ENCODE peak calls at places on chromosomes 7 and 10, in five cellular contexts. T is right atrium auricular region, S is neural progenitor cell, Y is transverse colon, C is body of pancreas. F is an unnamed sample.

GRCh38 chr10:52215745-52216361 is 98.2 kb upstream of the DKK1 start:
- DNase-seq in T (no peak), S (peak; percentile 74), Y (peak; percentile 48), C (peak; percentile 72), F (no peak)

GRCh38 chr10:70432101-70432500 is 9.4 kb downstream of the NODAL start:
- DNase-seq in T (no peak), S (peak; percentile 14), Y (no peak), C (peak; percentile 45), F (peak; percentile 54)

GRCh38 chr7:82358923-82359322 is 84.7 kb downstream of the CACNA2D1 start:
- DNase-seq in T (no peak), S (no peak), Y (no peak), C (no peak), F (no peak)

GRCh38 chr7:128886391-128887168 is 23.9 kb downstream of the ATP6V1F start:
- DNase-seq in T (no peak), S (no peak), Y (no peak), C (no peak), F (no peak)

GRCh38 chr10:24841530-24841929 is 110.9 kb downstream of the PRTFDC1 start:
- DNase-seq in T (no peak), S (no peak), Y (no peak), C (no peak), F (no peak)

GRCh38 chr7:95907337-95907736 is 135.0 kb downstream of the DYNC1I1 start:
- DNase-seq in T (no peak), S (no peak), Y (no peak), C (no peak), F (no peak)

GRCh38 chr10:125013529-125013872 is 71.6 kb downstream of the ZRANB1 start:
- DNase-seq in T (no peak), S (no peak), Y (no peak), C (no peak), F (peak; percentile 12)

GRCh38 chr7:24035653-24036414 is 248.2 kb upstream of the NPY start:
- DNase-seq in T (no peak), S (no peak), Y (no peak), C (no peak), F (no peak)

GRCh38 chr10:125203186-125203800 is 42.9 kb upstream of the CTBP2 start:
- DNase-seq in T (no peak), S (no peak), Y (no peak), C (no peak), F (no peak)

GRCh38 chr10:119546009-119546408 is 3.5 kb upstream of the RGS10 start:
- DNase-seq in T (no peak), S (no peak), Y (no peak), C (no peak), F (no peak)

GRCh38 chr7:45601094-45601493 is 26.9 kb downstream of the ADCY1 start:
- DNase-seq in T (peak; percentile 50), S (no peak), Y (no peak), C (no peak), F (no peak)

GRCh38 chr7:47763063-47763974 is 181.4 kb upstream of the TNS3 start:
- DNase-seq in T (no peak), S (peak; percentile 62), Y (peak; percentile 26), C (peak; percentile 15), F (no peak)

DNA sequence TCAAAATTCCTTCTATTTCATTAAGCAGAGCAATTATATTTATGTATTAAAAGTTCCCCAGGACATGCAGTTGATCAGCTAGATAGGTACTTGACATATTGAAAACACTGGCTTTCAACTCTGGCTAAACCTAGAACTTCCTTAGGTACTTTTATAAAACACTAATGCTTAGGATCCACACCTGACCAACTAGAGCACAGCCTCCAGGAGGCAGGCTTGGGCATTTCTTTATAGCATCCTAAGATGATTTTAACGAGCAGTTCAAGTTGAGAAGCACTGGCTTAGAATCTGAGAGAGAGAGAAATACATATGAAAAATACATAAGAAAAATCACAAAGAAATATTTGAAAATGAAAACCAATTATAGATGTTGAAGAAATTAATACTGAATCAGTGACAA is 20.8 kb downstream of the SLC26A5 start:
- DNase-seq in T (no peak), S (no peak), Y (no peak), C (no peak), F (no peak)
- TF ChIP-seq CTCF in T (no peak), S (no peak), Y (no peak), C (no peak), F (no peak)

GRCh38 chr10:104022020-104022419 is 55.1 kb downstream of the SLK start:
- DNase-seq in T (no peak), S (no peak), Y (no peak), C (no peak), F (no peak)
- H3K36me3 ChIP-seq in T (peaks cover 89% of the 10 kb centered on the region), S (no peaks in the 10 kb centered on the region), Y (peaks cover 9% of the 10 kb centered on the region), C (peaks cover 38% of the 10 kb centered on the region), F (peaks cover 90% of the 10 kb centered on the region)

GRCh38 chr10:17202506-17202905 is 1.0 kb upstream of the TRDMT1 start:
- DNase-seq in T (no peak), S (no peak), Y (no peak), C (no peak), F (no peak)

GRCh38 chr10:17200035-17200884 is 1.2 kb downstream of the TRDMT1 start:
- DNase-seq in T (no peak), S (no peak), Y (no peak), C (no peak), F (no peak)

GRCh38 chr10:17201165-17202013 is at the start of gene TRDMT1:
- DNase-seq in T (peak; percentile 88), S (peak; percentile 98), Y (peak; percentile 88), C (peak; percentile 90), F (peak; percentile 87)

GRCh38 chr10:17199351-17199804 is 2.1 kb downstream of the TRDMT1 start:
- DNase-seq in T (no peak), S (peak; percentile 16), Y (no peak), C (no peak), F (no peak)

DNA sequence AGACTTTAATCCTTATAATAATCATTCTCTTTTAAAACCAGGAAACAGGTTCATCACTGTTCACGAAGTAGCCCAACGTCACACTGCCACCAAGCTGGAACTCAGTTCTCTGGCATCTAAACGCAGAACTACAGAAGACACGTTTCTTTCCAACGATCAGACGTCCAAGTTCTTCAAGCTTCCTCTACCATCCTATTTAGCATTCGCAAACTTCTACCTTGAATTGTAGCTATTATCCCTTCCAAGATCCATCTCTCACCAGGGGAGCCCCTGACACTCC is 647 bp downstream of the TRDMT1 start:
- DNase-seq in T (peak; percentile 65), S (no peak), Y (peak; percentile 53), C (peak; percentile 68), F (peak; percentile 18)
- TF ChIP-seq CTCF in T (no peak), S (no peak), Y (no peak), C (no peak), F (no peak)

DNA sequence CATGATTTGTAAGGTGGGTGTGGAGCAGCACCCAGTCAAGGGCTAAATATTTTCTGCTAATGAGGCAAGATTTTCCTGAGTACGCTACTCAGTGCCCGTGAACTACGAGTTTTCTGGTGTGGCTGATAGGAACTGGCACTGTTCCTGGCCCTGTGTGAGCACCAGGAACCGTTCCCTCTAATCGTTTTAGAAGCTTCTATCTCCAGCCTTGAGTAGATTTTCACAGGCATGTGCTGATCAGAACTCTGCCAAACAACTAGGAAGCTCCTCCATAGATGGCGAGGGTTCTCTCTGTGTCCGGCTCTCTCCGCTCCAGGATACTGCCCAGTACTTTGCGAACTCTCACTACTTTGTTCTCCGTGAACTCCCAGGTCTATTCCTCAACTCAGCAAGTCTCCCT is 17.7 kb downstream of the TRIM4 start:
- DNase-seq in T (no peak), S (no peak), Y (no peak), C (no peak), F (peak; percentile 22)
- H3K36me3 ChIP-seq in T (peaks cover 67% of the 10 kb centered on the region), S (no peaks in the 10 kb centered on the region), Y (no peaks in the 10 kb centered on the region), C (peaks cover 35% of the 10 kb centered on the region), F (peaks cover 76% of the 10 kb centered on the region)

GRCh38 chr7:101814081-101814995 is 3.1 kb upstream of the CUX1 start:
- DNase-seq in T (no peak), S (peak; percentile 92), Y (peak; percentile 72), C (peak; percentile 67), F (peak; percentile 51)
- TF ChIP-seq CTCF in T (peak; percentile 69), S (peak; percentile 60), Y (peak; percentile 49), C (peak; percentile 61), F (peak; percentile 73)

DNA sequence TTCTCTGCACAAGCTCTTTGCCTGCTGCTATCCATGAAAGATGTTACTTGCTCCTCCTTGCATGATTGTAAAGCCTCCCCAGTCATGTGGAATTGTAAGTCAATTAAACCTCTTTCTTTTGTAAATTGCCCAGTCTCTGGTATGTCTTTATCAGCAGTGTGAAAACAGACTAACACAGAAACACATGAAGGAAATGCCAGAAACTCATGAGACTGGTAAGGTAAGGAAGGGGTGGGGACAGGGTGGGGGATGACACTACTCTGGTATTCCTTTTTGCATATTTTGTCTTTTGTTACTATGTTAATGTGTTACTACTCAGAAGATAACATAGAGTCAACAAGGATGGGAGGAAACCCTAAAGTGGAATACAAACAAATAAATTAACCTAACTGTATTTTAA is 69.8 kb upstream of the DRGX start:
- DNase-seq in T (no peak), S (no peak), Y (no peak), C (no peak), F (no peak)
- H3K36me3 ChIP-seq in T (peaks cover 34% of the 10 kb centered on the region), S (no peaks in the 10 kb centered on the region), Y (no peaks in the 10 kb centered on the region), C (peaks cover 14% of the 10 kb centered on the region), F (peaks cover 76% of the 10 kb centered on the region)

F was measured in left ventricle myocardium inferior.